ENCODE peak calls at places on chromosomes 16 and 17, in nine cellular contexts. K is mesendoderm, N is pulmonary artery endothelial cell, J is posterior vena cava, A is NCI-H1417 treated with DMSO at 0.1 percent for 48 hours, B is ACHN, I is B cell, Y is T-helper 1 cell, P is neural crest cell. R is an unnamed sample.
A peak's percentile ranks its signal among the peaks of the same experiment; 100 is the strongest.

GRCh38 chr16:81784042-81784785 is 5.1 kb downstream of the PLCG2 start:
- DNase-seq in K (peak; percentile 55), N (no peak), J (no peak), A (no peak), B (no peak), I (no peak), Y (no peak), P (no peak), R (no peak)

GRCh38 chr16:48911700-48912099 is 301.7 kb upstream of the N4BP1 start:
- DNase-seq in K (no peak), N (no peak), J (no peak), A (no peak), B (peak; percentile 33), I (no peak), Y (no peak), P (no peak), R (peak; percentile 16)

GRCh38 chr17:73069164-73069774 is 23.2 kb downstream of the SLC39A11 start:
- DNase-seq in K (peak; percentile 18), N (no peak), J (no peak), A (no peak), B (no peak), I (no peak), Y (no peak), P (no peak), R (no peak)

GRCh38 chr16:85554791-85555548 is 58.2 kb upstream of the GSE1 start:
- DNase-seq in K (peak; percentile 65), N (no peak), J (peak; percentile 92), A (no peak), B (peak; percentile 66), I (peak; percentile 81), Y (peak; percentile 17), P (no peak), R (peak; percentile 48)

GRCh38 chr16:2611499-2611862 is 70.8 kb upstream of the KCTD5 start:
- DNase-seq in K (no peak), N (no peak), J (peak; percentile 35), A (no peak), B (no peak), I (peak; percentile 6), Y (no peak), P (no peak), R (no peak)

GRCh38 chr16:21611178-21611545 is 11.8 kb downstream of the METTL9 start:
- DNase-seq in K (no peak), N (no peak), J (no peak), A (no peak), B (no peak), I (no peak), Y (no peak), P (no peak), R (no peak)

GRCh38 chr16:66516808-66517585 is 32.9 kb downstream of the TK2 start:
- DNase-seq in K (peak; percentile 93), N (peak; percentile 100), J (peak; percentile 99), A (no peak), B (peak; percentile 100), I (peak; percentile 90), Y (peak; percentile 40), P (peak; percentile 53), R (peak; percentile 96)

GRCh38 chr16:78684040-78684611 is 584.7 kb downstream of the WWOX start:
- DNase-seq in K (no peak), N (no peak), J (peak; percentile 91), A (no peak), B (no peak), I (no peak), Y (no peak), P (no peak), R (no peak)

GRCh38 chr16:73071131-73071940 is 23.4 kb upstream of the ZFHX3 start:
- DNase-seq in K (peak; percentile 84), N (no peak), J (peak; percentile 82), A (peak; percentile 54), B (peak; percentile 16), I (no peak), Y (no peak), P (no peak), R (peak; percentile 69)

GRCh38 chr17:231966-232807 is 50.7 kb upstream of the DOC2B start:
- DNase-seq in K (no peak), N (no peak), J (peak; percentile 40), A (no peak), B (no peak), I (no peak), Y (no peak), P (no peak), R (no peak)

GRCh38 chr16:85878875-85879274 is 20.1 kb upstream of the IRF8 start:
- DNase-seq in K (peak; percentile 60), N (peak; percentile 87), J (no peak), A (no peak), B (peak; percentile 80), I (no peak), Y (no peak), P (no peak), R (no peak)

GRCh38 chr17:19935169-19935568 is 42.5 kb downstream of the AKAP10 start:
- DNase-seq in K (no peak), N (no peak), J (no peak), A (no peak), B (no peak), I (no peak), Y (no peak), P (no peak), R (no peak)

GRCh38 chr17:66200685-66201092 is 8.8 kb upstream of the CEP112 start:
- DNase-seq in K (peak; percentile 73), N (peak; percentile 54), J (no peak), A (no peak), B (peak; percentile 77), I (peak; percentile 33), Y (no peak), P (peak; percentile 63), R (peak; percentile 87)

GRCh38 chr16:85239871-85240270 is 127.6 kb upstream of the CIBAR2 start:
- DNase-seq in K (peak; percentile 40), N (no peak), J (no peak), A (no peak), B (no peak), I (no peak), Y (no peak), P (no peak), R (no peak)

GRCh38 chr17:49298371-49298976 is 63.6 kb downstream of the ZNF652 start:
- DNase-seq in K (no peak), N (no peak), J (no peak), A (no peak), B (no peak), I (no peak), Y (no peak), P (no peak), R (no peak)

GRCh38 chr17:17298108-17298507 is 5.1 kb upstream of the NT5M start:
- DNase-seq in K (no peak), N (no peak), J (no peak), A (no peak), B (no peak), I (no peak), Y (no peak), P (no peak), R (no peak)

GRCh38 chr17:4485676-4486646 is 12.7 kb upstream of the SPNS2 start:
- DNase-seq in K (no peak), N (no peak), J (peak; percentile 73), A (no peak), B (no peak), I (peak; percentile 53), Y (no peak), P (no peak), R (no peak)

GRCh38 chr16:20866161-20866772 is 33.9 kb downstream of the DCUN1D3 start:
- DNase-seq in K (peak; percentile 78), N (peak; percentile 70), J (peak; percentile 86), A (no peak), B (peak; percentile 87), I (no peak), Y (no peak), P (no peak), R (peak; percentile 56)

GRCh38 chr17:65902165-65902564 is 289.8 kb downstream of the CEP112 start:
- DNase-seq in K (no peak), N (no peak), J (no peak), A (no peak), B (no peak), I (no peak), Y (no peak), P (no peak), R (no peak)

GRCh38 chr16:84081446-84081989 is 35.2 kb downstream of the MBTPS1 start:
- DNase-seq in K (no peak), N (no peak), J (no peak), A (no peak), B (no peak), I (no peak), Y (no peak), P (no peak), R (no peak)

GRCh38 chr16:20191566-20191965 is 117.9 kb upstream of the GPR139 start:
- DNase-seq in K (no peak), N (no peak), J (no peak), A (no peak), B (peak; percentile 60), I (no peak), Y (no peak), P (no peak), R (no peak)

GRCh38 chr16:54503436-54503835 is 216.8 kb upstream of the IRX3 start:
- DNase-seq in K (no peak), N (no peak), J (no peak), A (no peak), B (no peak), I (no peak), Y (no peak), P (no peak), R (no peak)

GRCh38 chr17:57898487-57899311 is 48.9 kb upstream of the MRPS23 start:
- DNase-seq in K (peak; percentile 97), N (no peak), J (peak; percentile 88), A (no peak), B (peak; percentile 42), I (no peak), Y (no peak), P (peak; percentile 57), R (peak; percentile 60)

GRCh38 chr17:18004345-18004744 is 31.7 kb downstream of the DRC3 start:
- DNase-seq in K (no peak), N (no peak), J (no peak), A (no peak), B (peak; percentile 23), I (no peak), Y (no peak), P (no peak), R (no peak)

GRCh38 chr17:67055811-67056745 is 11.7 kb downstream of the CACNG1 start:
- DNase-seq in K (no peak), N (no peak), J (no peak), A (no peak), B (no peak), I (no peak), Y (no peak), P (no peak), R (no peak)

GRCh38 chr17:69478916-69479315 is 64.4 kb downstream of the MAP2K6 start:
- DNase-seq in K (no peak), N (peak; percentile 13), J (no peak), A (no peak), B (no peak), I (no peak), Y (no peak), P (no peak), R (no peak)

GRCh38 chr17:42361781-42362186 is 26.5 kb downstream of the STAT3 start:
- DNase-seq in K (peak; percentile 54), N (no peak), J (no peak), A (no peak), B (no peak), I (no peak), Y (no peak), P (no peak), R (peak; percentile 58)

GRCh38 chr17:78329263-78330059 is 30.4 kb downstream of the SOCS3 start:
- DNase-seq in K (no peak), N (no peak), J (no peak), A (no peak), B (peak; percentile 92), I (no peak), Y (no peak), P (no peak), R (peak; percentile 22)

GRCh38 chr17:62995377-62995885 is 29.4 kb downstream of the TANC2 start:
- DNase-seq in K (peak; percentile 56), N (no peak), J (no peak), A (no peak), B (peak; percentile 62), I (peak; percentile 19), Y (no peak), P (no peak), R (peak; percentile 54)

R was measured in HT-29.